ENCODE peak calls at places on chromosomes 16 and 17, in seven cellular contexts. Z is kidney epithelial cell; Y is activated effector memory CD4-positive, alpha-beta T cell treated with anti-CD3 and anti-CD28 coated beads, Interleukin-2, amount 50 U/mL, for 16 hours; V is Peyer's patch; N is epithelial cell of esophagus; F is GM10248; E is IMR-90. A is an unnamed sample.

GRCh38 chr17:20961551-20961950 is 81.3 kb downstream of the USP22 start:
- DNase-seq in Z (no peak), Y (no peak), V (no peak), N (peak; percentile 96), F (no peak), E (no peak), A (no peak)

GRCh38 chr17:76103274-76104139 is at the start of gene EXOC7:
- DNase-seq in Z (peak; percentile 53), Y (peak; percentile 97), V (peak; percentile 94), N (peak; percentile 90), F (peak; percentile 99), E (peak; percentile 88), A (peak; percentile 92)

GRCh38 chr17:42118545-42118944 is 2.6 kb downstream of the KAT2A start:
- DNase-seq in Z (no peak), Y (peak; percentile 74), V (no peak), N (peak; percentile 57), F (peak; percentile 55), E (peak; percentile 25), A (no peak)

GRCh38 chr17:50213026-50214015 is 11.9 kb upstream of the COL1A1 start:
- DNase-seq in Z (no peak), Y (peak; percentile 64), V (no peak), N (no peak), F (peak; percentile 76), E (peak; percentile 51), A (no peak)

GRCh38 chr17:34633351-34633750 is 54.0 kb downstream of the TMEM132E start:
- DNase-seq in Z (no peak), Y (no peak), V (peak; percentile 40), N (no peak), F (no peak), E (no peak), A (no peak)

GRCh38 chr17:53490447-53490968 is 332.2 kb upstream of the KIF2B start:
- DNase-seq in Z (no peak), Y (no peak), V (no peak), N (no peak), F (no peak), E (no peak), A (no peak)

GRCh38 chr17:14525551-14526455 is 224.9 kb downstream of the HS3ST3B1 start:
- DNase-seq in Z (no peak), Y (no peak), V (no peak), N (no peak), F (no peak), E (no peak), A (no peak)

GRCh38 chr17:47704116-47704515 is 10.2 kb downstream of the TBKBP1 start:
- DNase-seq in Z (no peak), Y (no peak), V (peak; percentile 44), N (no peak), F (no peak), E (no peak), A (no peak)

GRCh38 chr17:55536205-55536604 is 25.0 kb upstream of the SMIM36 start:
- DNase-seq in Z (no peak), Y (no peak), V (no peak), N (no peak), F (no peak), E (no peak), A (no peak)

GRCh38 chr16:17602678-17603077 is 131.9 kb upstream of the XYLT1 start:
- DNase-seq in Z (no peak), Y (no peak), V (no peak), N (no peak), F (no peak), E (no peak), A (no peak)

GRCh38 chr17:30278032-30278431 is 13.7 kb downstream of the BLMH start:
- DNase-seq in Z (no peak), Y (no peak), V (no peak), N (peak; percentile 33), F (no peak), E (peak; percentile 69), A (peak; percentile 46)

GRCh38 chr16:67883146-67883871 is 1.4 kb upstream of the NRN1L start:
- DNase-seq in Z (no peak), Y (no peak), V (peak; percentile 67), N (no peak), F (no peak), E (no peak), A (peak; percentile 89)

A was measured in Caco-2.